ENCODE peak calls at places on chromosomes 13 and 19, in nine cellular contexts. F is heart right ventricle, O is retinal pigment epithelial cell, I is heart left ventricle, R is K562, B is right atrium auricular region, U is MCF 10A, H is glutamatergic neuron, X is cardiac muscle cell. L is an unnamed sample.

GRCh38 chr19:45670670-45671453 is 2.8 kb downstream of the GIPR start:
- DNase-seq in F (peak; percentile 48), O (no peak), I (peak; percentile 61), B (peak; percentile 70), H (peak; percentile 84), U (peak; percentile 49), X (peak; percentile 95), R (peak; percentile 98), L (no peak)

GRCh38 chr13:26867451-26868067 is 107.0 kb upstream of the GPR12 start:
- DNase-seq in F (no peak), O (no peak), R (peak; percentile 18), B (no peak), I (no peak), H (no peak), U (peak; percentile 49), X (peak; percentile 70), L (no peak)

GRCh38 chr13:25169951-25170553 is 2.0 kb downstream of the AMER2 start:
- DNase-seq in H (no peak), R (no peak), X (no peak), I (no peak), O (no peak), B (no peak), F (no peak), U (no peak), L (no peak)

GRCh38 chr19:944663-945241 is 18.9 kb downstream of the ARID3A start:
- DNase-seq in B (no peak), I (no peak), F (no peak), R (no peak), H (no peak), O (no peak), X (no peak), U (no peak), L (peak; percentile 62)

GRCh38 chr13:29707876-29708543 is 112.5 kb upstream of the SLC7A1 start:
- DNase-seq in X (peak; percentile 60), B (no peak), O (peak; percentile 16), H (peak; percentile 46), R (peak; percentile 52), I (no peak), F (no peak), U (peak; percentile 62), L (no peak)

GRCh38 chr13:35994131-35994966 is 136.8 kb downstream of the DCLK1 start:
- DNase-seq in F (peak; percentile 64), B (no peak), R (no peak), X (no peak), O (peak; percentile 99), U (peak; percentile 96), I (peak; percentile 72), H (no peak), L (peak; percentile 45)

GRCh38 chr13:112079696-112080095 is 12.7 kb downstream of the SOX1 start:
- DNase-seq in U (peak; percentile 9), X (no peak), F (no peak), B (no peak), R (no peak), H (no peak), O (no peak), I (no peak), L (no peak)

GRCh38 chr13:32577032-32577431 is 9.2 kb upstream of the PDS5B start:
- DNase-seq in H (no peak), I (no peak), X (no peak), R (no peak), O (no peak), B (no peak), U (no peak), F (no peak), L (no peak)

GRCh38 chr19:2952953-2953481 is 8.2 kb upstream of the ZNF77 start:
- DNase-seq in I (no peak), F (no peak), R (no peak), O (no peak), H (no peak), B (no peak), X (no peak), U (peak; percentile 38), L (no peak)

GRCh38 chr19:50313812-50314536 is 15.2 kb downstream of the KCNC3 start:
- DNase-seq in H (no peak), B (no peak), R (no peak), X (peak; percentile 25), O (no peak), I (no peak), U (no peak), F (no peak), L (no peak)

GRCh38 chr13:32079586-32079985 is 48.0 kb downstream of the FRY start:
- DNase-seq in I (no peak), U (no peak), R (no peak), X (no peak), F (no peak), H (no peak), B (no peak), O (no peak), L (no peak)

GRCh38 chr13:94345374-94346195 is 133.9 kb downstream of the DCT start:
- DNase-seq in X (peak; percentile 32), I (no peak), U (peak; percentile 74), H (no peak), R (no peak), F (no peak), O (no peak), B (no peak), L (no peak)

GRCh38 chr19:39156230-39156890 is 30.8 kb downstream of the PAK4 start:
- DNase-seq in I (no peak), X (no peak), R (peak; percentile 54), O (no peak), H (no peak), B (no peak), U (peak; percentile 18), F (no peak), L (no peak)

GRCh38 chr19:5829567-5830315 is 9.8 kb downstream of the FUT6 start:
- DNase-seq in B (no peak), I (no peak), O (no peak), U (no peak), R (no peak), F (no peak), H (no peak), X (no peak), L (no peak)

GRCh38 chr19:2121416-2122051 is 24.8 kb downstream of the IZUMO4 start:
- DNase-seq in X (no peak), F (no peak), B (no peak), O (no peak), U (no peak), H (no peak), R (no peak), I (no peak), L (no peak)

GRCh38 chr13:77853701-77854100 is 64.9 kb downstream of the EDNRB start:
- DNase-seq in I (no peak), X (no peak), B (no peak), O (peak; percentile 86), F (no peak), R (no peak), H (no peak), U (no peak), L (no peak)

DNA sequence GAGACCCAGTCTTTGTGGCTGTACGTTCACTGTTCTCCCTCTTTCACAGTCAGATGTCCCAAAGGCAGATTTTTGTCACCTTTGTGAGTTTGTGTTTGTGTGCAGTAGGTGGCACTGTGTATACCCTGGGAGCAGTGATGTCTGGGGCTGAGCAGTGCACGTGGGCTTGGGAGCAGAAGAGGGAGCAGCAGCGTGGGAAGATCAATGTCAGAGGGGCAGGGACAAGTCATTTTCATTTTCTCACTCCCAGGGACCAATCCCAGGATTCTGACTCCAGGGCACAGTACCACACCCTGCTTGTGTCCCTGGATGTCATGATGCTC is 2.0 kb upstream of the PSG6 start:
- DNase-seq in U (no peak), H (no peak), B (no peak), I (no peak), F (no peak), O (no peak), R (no peak), X (no peak), L (no peak)
- TF ChIP-seq CTCF in U (no peak), H (no peak), B (no peak), I (no peak), F (no peak), O (no peak), R (peak; percentile 28), X (no peak), L (no peak)

GRCh38 chr13:43116242-43116641 is 92.9 kb downstream of the DNAJC15 start:
- DNase-seq in H (no peak), I (no peak), R (peak; percentile 1), F (no peak), B (no peak), U (peak; percentile 20), X (no peak), O (no peak), L (no peak)
- TF ChIP-seq CTCF in H (no peak), I (no peak), R (peak; percentile 11), F (no peak), B (no peak), U (no peak), X (no peak), O (peak; percentile 14), L (no peak)

DNA sequence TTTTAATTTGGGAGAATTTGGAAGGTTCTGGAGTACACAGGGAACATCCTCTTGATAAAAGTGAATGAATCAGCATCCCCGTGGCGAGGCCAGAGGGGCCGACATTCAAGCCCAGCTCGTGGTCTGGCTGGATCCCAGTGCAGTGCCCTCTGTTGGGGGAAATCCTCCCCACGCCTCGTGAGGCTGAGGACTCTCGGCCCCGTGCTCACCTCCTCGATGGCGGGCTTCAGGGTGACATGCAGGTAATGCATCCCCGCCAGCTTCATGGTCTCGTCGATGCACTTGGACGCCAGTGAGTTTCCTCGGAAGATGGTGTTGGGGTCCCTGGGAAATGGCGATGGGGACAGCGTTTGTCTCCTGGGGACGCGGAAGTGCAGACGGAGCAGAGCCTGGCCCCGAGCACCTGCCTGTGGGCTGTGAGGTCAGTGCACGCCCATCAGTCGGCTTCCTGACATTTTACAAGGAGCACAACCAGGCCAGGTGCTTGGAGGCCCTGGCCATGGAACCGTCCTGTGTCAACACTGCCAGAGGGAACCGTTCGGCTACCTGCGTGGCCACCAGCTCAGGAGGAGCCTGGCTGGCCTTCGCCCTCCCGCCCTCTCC is 43.3 kb upstream of the C13orf46 start:
- DNase-seq in X (no peak), H (no peak), F (no peak), O (no peak), I (peak; percentile 20), U (peak; percentile 20), R (peak; percentile 16), B (no peak), L (no peak)
- TF ChIP-seq CTCF in X (peak; percentile 45), H (no peak), F (no peak), O (peak; percentile 32), I (no peak), U (no peak), R (peak; percentile 27), B (no peak), L (no peak)

GRCh38 chr19:55346725-55347441 is 7.2 kb downstream of the KMT5C start:
- DNase-seq in R (no peak), H (peak; percentile 86), U (no peak), X (no peak), F (no peak), O (no peak), B (no peak), I (no peak), L (peak; percentile 21)

GRCh38 chr19:55345818-55346724 is 6.4 kb downstream of the KMT5C start:
- DNase-seq in B (no peak), F (no peak), U (peak; percentile 74), O (no peak), R (peak; percentile 32), X (no peak), I (peak; percentile 52), H (peak; percentile 59), L (peak; percentile 63)

GRCh38 chr19:55342044-55342531 is 2.4 kb downstream of the KMT5C start:
- DNase-seq in F (no peak), B (no peak), O (no peak), R (no peak), X (no peak), I (no peak), H (no peak), U (no peak), L (no peak)

GRCh38 chr19:55345101-55345817 is 5.6 kb downstream of the KMT5C start:
- DNase-seq in X (no peak), H (no peak), F (no peak), B (no peak), I (no peak), U (no peak), O (no peak), R (no peak), L (no peak)

GRCh38 chr19:55344444-55344843 is 4.8 kb downstream of the KMT5C start:
- DNase-seq in U (peak; percentile 87), F (no peak), R (no peak), H (no peak), X (no peak), O (no peak), I (no peak), B (no peak), L (no peak)
- TF ChIP-seq CTCF in U (no peak), F (no peak), R (no peak), H (no peak), X (no peak), O (no peak), I (no peak), B (no peak), L (no peak)